ENCODE peak calls at places on chromosomes 1 and 21, in ten cellular contexts. One of them, this sample, is unnamed.

GRCh38 chr1:168974117-168974516 is 132.4 kb upstream of the ATP1B1 start:
- DNase-seq in GM12865: no peak
- DNase-seq in fibroblast of pulmonary artery: peak
- DNase-seq in neural crest cell: no peak
- DNase-seq in neural progenitor cell: no peak
- DNase-seq in progenitor cell of endocrine pancreas: no peak
- DNase-seq in glutamatergic neuron: no peak
- DNase-seq in GM10248: no peak
- DNase-seq in astrocyte: no peak
- DNase-seq in HepG2: no peak
- DNase-seq in this sample: no peak

GRCh38 chr21:25811186-25811585 is 76.4 kb downstream of the GABPA start:
- DNase-seq in GM12865: no peak
- DNase-seq in fibroblast of pulmonary artery: no peak
- DNase-seq in neural crest cell: no peak
- DNase-seq in neural progenitor cell: no peak
- DNase-seq in progenitor cell of endocrine pancreas: no peak
- DNase-seq in glutamatergic neuron: no peak
- DNase-seq in GM10248: no peak
- DNase-seq in astrocyte: no peak
- DNase-seq in HepG2: no peak
- DNase-seq in this sample: no peak

GRCh38 chr1:94562502-94563260 is 21.1 kb upstream of the F3 start:
- DNase-seq in GM12865: no peak
- DNase-seq in fibroblast of pulmonary artery: no peak
- DNase-seq in neural crest cell: peak
- DNase-seq in neural progenitor cell: no peak
- DNase-seq in progenitor cell of endocrine pancreas: no peak
- DNase-seq in glutamatergic neuron: no peak
- DNase-seq in GM10248: no peak
- DNase-seq in astrocyte: no peak
- DNase-seq in HepG2: peak
- DNase-seq in this sample: no peak

GRCh38 chr1:24915819-24916602 is 14.1 kb downstream of the RUNX3 start:
- DNase-seq in GM12865: peak
- DNase-seq in fibroblast of pulmonary artery: no peak
- DNase-seq in neural crest cell: no peak
- DNase-seq in neural progenitor cell: no peak
- DNase-seq in progenitor cell of endocrine pancreas: no peak
- DNase-seq in glutamatergic neuron: no peak
- DNase-seq in GM10248: no peak
- DNase-seq in astrocyte: no peak
- DNase-seq in HepG2: peak
- DNase-seq in this sample: no peak

GRCh38 chr1:39657402-39657801 is 14.5 kb downstream of the NT5C1A start:
- DNase-seq in GM12865: no peak
- DNase-seq in fibroblast of pulmonary artery: no peak
- DNase-seq in neural crest cell: no peak
- DNase-seq in neural progenitor cell: no peak
- DNase-seq in progenitor cell of endocrine pancreas: no peak
- DNase-seq in glutamatergic neuron: no peak
- DNase-seq in GM10248: no peak
- DNase-seq in astrocyte: no peak
- DNase-seq in HepG2: no peak
- DNase-seq in this sample: no peak

GRCh38 chr1:114558548-114558947 is 22.9 kb downstream of the BCAS2 start:
- DNase-seq in GM12865: peak
- DNase-seq in fibroblast of pulmonary artery: peak
- DNase-seq in neural crest cell: no peak
- DNase-seq in neural progenitor cell: peak
- DNase-seq in progenitor cell of endocrine pancreas: no peak
- DNase-seq in glutamatergic neuron: no peak
- DNase-seq in GM10248: peak
- DNase-seq in astrocyte: no peak
- DNase-seq in HepG2: peak
- DNase-seq in this sample: peak

GRCh38 chr1:20187103-20187812 is 940 bp upstream of the PLA2G2C start:
- DNase-seq in GM12865: no peak
- DNase-seq in fibroblast of pulmonary artery: no peak
- DNase-seq in neural crest cell: no peak
- DNase-seq in neural progenitor cell: no peak
- DNase-seq in progenitor cell of endocrine pancreas: no peak
- DNase-seq in glutamatergic neuron: no peak
- DNase-seq in GM10248: no peak
- DNase-seq in astrocyte: no peak
- DNase-seq in HepG2: no peak
- DNase-seq in this sample: no peak

GRCh38 chr21:31732891-31733520 is 1.1 kb upstream of the SCAF4 start:
- DNase-seq in GM12865: peak
- DNase-seq in fibroblast of pulmonary artery: no peak
- DNase-seq in neural crest cell: peak
- DNase-seq in neural progenitor cell: peak
- DNase-seq in progenitor cell of endocrine pancreas: no peak
- DNase-seq in glutamatergic neuron: peak
- DNase-seq in GM10248: no peak
- DNase-seq in astrocyte: no peak
- DNase-seq in HepG2: peak
- DNase-seq in this sample: no peak

GRCh38 chr1:247079141-247079874 is 697 bp upstream of the ZNF670 start:
- DNase-seq in GM12865: no peak
- DNase-seq in fibroblast of pulmonary artery: no peak
- DNase-seq in neural crest cell: no peak
- DNase-seq in neural progenitor cell: peak
- DNase-seq in progenitor cell of endocrine pancreas: no peak
- DNase-seq in glutamatergic neuron: no peak
- DNase-seq in GM10248: no peak
- DNase-seq in astrocyte: no peak
- DNase-seq in HepG2: peak
- DNase-seq in this sample: no peak

GRCh38 chr1:119008483-119009299 is 20.5 kb upstream of the TBX15 start:
- DNase-seq in GM12865: peak
- DNase-seq in fibroblast of pulmonary artery: peak
- DNase-seq in neural crest cell: no peak
- DNase-seq in neural progenitor cell: peak
- DNase-seq in progenitor cell of endocrine pancreas: no peak
- DNase-seq in glutamatergic neuron: no peak
- DNase-seq in GM10248: peak
- DNase-seq in astrocyte: peak
- DNase-seq in HepG2: peak
- DNase-seq in this sample: peak

DNA sequence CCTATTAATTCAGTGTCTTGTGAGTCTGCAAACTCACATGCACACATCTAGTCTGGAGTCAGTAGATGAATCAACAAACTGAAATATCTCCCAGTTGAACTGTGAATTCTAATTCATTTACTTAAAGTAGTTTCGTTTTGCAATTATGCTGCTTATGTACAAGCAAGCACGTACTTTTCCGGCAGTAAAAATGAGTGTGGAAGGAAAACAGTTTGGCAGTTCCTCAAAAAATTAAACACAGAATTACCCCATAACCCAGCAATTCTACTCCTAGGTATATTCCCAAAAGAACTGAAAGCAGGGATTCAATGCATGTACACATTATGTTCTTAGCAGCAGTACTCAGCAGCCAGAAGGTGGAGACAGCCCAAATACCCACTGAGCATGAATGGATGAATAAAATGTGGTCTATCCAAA is 49.3 kb downstream of the GNB1 start:
- DNase-seq in GM12865: no peak
- DNase-seq in fibroblast of pulmonary artery: no peak
- DNase-seq in neural crest cell: no peak
- DNase-seq in neural progenitor cell: no peak
- DNase-seq in progenitor cell of endocrine pancreas: no peak
- DNase-seq in glutamatergic neuron: no peak
- DNase-seq in GM10248: no peak
- DNase-seq in astrocyte: no peak
- DNase-seq in HepG2: no peak
- DNase-seq in this sample: no peak
- TF ChIP-seq CTCF in GM12865: no peak
- TF ChIP-seq CTCF in fibroblast of pulmonary artery: no peak
- TF ChIP-seq CTCF in neural crest cell: no peak
- TF ChIP-seq CTCF in neural progenitor cell: no peak
- TF ChIP-seq CTCF in progenitor cell of endocrine pancreas: no peak
- TF ChIP-seq CTCF in glutamatergic neuron: no peak
- TF ChIP-seq CTCF in GM10248: peak
- TF ChIP-seq CTCF in astrocyte: no peak
- TF ChIP-seq CTCF in HepG2: no peak
- TF ChIP-seq CTCF in this sample: peak

DNA sequence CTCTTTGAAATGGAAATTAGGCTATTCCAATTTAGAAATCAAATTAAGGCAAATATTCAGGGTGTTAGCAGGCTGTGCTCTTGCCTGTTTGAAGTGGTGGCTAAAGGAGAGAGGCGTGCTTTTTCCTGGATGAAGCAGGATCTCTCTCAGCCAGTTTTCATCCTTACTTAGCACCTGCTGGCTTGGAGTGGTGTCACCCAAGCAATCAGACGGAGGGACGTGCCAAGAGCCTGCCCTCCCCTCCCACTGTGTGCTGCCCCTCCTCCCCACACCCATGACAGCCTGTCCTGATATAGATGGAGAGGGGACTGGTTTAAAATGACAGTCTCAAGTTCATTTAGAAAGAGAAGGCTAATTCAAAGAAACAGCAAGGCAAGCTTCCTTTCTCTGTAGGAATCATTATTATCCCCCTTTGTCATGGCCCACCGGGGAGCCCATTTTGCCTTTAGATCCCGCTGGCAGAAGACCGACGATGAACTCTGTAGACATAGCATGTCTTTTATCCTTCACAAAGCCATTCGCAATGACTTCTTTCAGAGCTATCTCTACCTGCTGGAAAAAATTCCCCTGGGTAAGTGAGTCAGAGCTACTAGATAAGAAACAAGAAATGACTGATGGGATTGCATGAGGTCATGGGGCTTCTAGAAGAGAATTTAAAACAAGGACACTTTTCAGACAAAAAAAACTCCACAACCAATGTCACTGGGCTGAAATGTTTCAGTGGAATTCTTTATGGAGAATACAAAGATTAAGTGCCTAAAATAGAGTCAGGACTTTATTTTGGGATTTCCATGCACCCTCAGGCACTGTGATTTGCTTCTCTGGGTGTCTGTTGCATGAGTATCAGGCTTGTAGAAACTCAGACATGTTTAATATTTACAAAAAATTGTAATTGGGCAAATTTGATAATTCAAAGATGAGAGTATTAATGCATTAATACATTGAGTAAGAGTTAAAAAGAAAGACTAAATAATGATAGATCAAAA is at the start of gene NTMT2:
- DNase-seq in GM12865: peak
- DNase-seq in fibroblast of pulmonary artery: peak
- DNase-seq in neural crest cell: peak
- DNase-seq in neural progenitor cell: peak
- DNase-seq in progenitor cell of endocrine pancreas: no peak
- DNase-seq in glutamatergic neuron: no peak
- DNase-seq in GM10248: no peak
- DNase-seq in astrocyte: peak
- DNase-seq in HepG2: peak
- DNase-seq in this sample: no peak
- TF ChIP-seq CTCF in GM12865: no peak
- TF ChIP-seq CTCF in fibroblast of pulmonary artery: no peak
- TF ChIP-seq CTCF in neural crest cell: no peak
- TF ChIP-seq CTCF in neural progenitor cell: no peak
- TF ChIP-seq CTCF in progenitor cell of endocrine pancreas: no peak
- TF ChIP-seq CTCF in glutamatergic neuron: no peak
- TF ChIP-seq CTCF in GM10248: no peak
- TF ChIP-seq CTCF in astrocyte: no peak
- TF ChIP-seq CTCF in HepG2: no peak
- TF ChIP-seq CTCF in this sample: no peak

DNA sequence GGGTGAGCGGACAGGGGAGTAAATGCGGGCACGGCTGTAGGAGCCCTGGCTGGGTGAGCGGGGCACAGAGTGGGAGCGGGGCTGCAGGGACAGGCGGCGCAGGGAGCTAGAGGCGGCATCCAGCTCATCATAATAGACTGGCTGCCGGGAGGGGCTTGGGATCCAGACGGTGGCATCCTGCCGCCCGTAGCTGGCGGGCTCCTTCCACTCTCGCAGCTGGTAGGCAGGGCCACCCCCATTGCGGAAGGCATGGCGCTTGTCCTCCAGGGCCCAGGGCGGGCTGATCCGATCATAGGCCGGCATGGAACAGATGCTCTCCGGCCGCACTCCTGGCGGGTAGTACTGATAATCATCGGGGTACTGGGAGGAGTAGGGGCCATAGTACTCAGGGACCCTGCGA is 43.7 kb upstream of the GOLT1A start:
- DNase-seq in GM12865: no peak
- DNase-seq in fibroblast of pulmonary artery: no peak
- DNase-seq in neural crest cell: no peak
- DNase-seq in neural progenitor cell: no peak
- DNase-seq in progenitor cell of endocrine pancreas: no peak
- DNase-seq in glutamatergic neuron: no peak
- DNase-seq in GM10248: no peak
- DNase-seq in astrocyte: no peak
- DNase-seq in HepG2: no peak
- DNase-seq in this sample: no peak
- TF ChIP-seq CTCF in GM12865: no peak
- TF ChIP-seq CTCF in fibroblast of pulmonary artery: no peak
- TF ChIP-seq CTCF in neural crest cell: no peak
- TF ChIP-seq CTCF in neural progenitor cell: no peak
- TF ChIP-seq CTCF in progenitor cell of endocrine pancreas: no peak
- TF ChIP-seq CTCF in glutamatergic neuron: no peak
- TF ChIP-seq CTCF in GM10248: no peak
- TF ChIP-seq CTCF in astrocyte: no peak
- TF ChIP-seq CTCF in HepG2: no peak
- TF ChIP-seq CTCF in this sample: no peak

GRCh38 chr1:7539772-7540175 is 231.3 kb upstream of the VAMP3 start:
- DNase-seq in GM12865: peak
- DNase-seq in fibroblast of pulmonary artery: no peak
- DNase-seq in neural crest cell: peak
- DNase-seq in neural progenitor cell: peak
- DNase-seq in progenitor cell of endocrine pancreas: peak
- DNase-seq in glutamatergic neuron: peak
- DNase-seq in GM10248: no peak
- DNase-seq in astrocyte: peak
- DNase-seq in HepG2: no peak
- DNase-seq in this sample: no peak

GRCh38 chr1:7536891-7537591 is 234.1 kb upstream of the VAMP3 start:
- DNase-seq in GM12865: no peak
- DNase-seq in fibroblast of pulmonary artery: no peak
- DNase-seq in neural crest cell: no peak
- DNase-seq in neural progenitor cell: no peak
- DNase-seq in progenitor cell of endocrine pancreas: no peak
- DNase-seq in glutamatergic neuron: peak
- DNase-seq in GM10248: no peak
- DNase-seq in astrocyte: no peak
- DNase-seq in HepG2: no peak
- DNase-seq in this sample: no peak

GRCh38 chr1:7538033-7538432 is 233.1 kb upstream of the VAMP3 start:
- DNase-seq in GM12865: no peak
- DNase-seq in fibroblast of pulmonary artery: peak
- DNase-seq in neural crest cell: no peak
- DNase-seq in neural progenitor cell: no peak
- DNase-seq in progenitor cell of endocrine pancreas: no peak
- DNase-seq in glutamatergic neuron: peak
- DNase-seq in GM10248: no peak
- DNase-seq in astrocyte: peak
- DNase-seq in HepG2: peak
- DNase-seq in this sample: no peak

GRCh38 chr1:7540816-7541215 is 230.3 kb upstream of the VAMP3 start:
- DNase-seq in GM12865: no peak
- DNase-seq in fibroblast of pulmonary artery: no peak
- DNase-seq in neural crest cell: no peak
- DNase-seq in neural progenitor cell: no peak
- DNase-seq in progenitor cell of endocrine pancreas: no peak
- DNase-seq in glutamatergic neuron: peak
- DNase-seq in GM10248: no peak
- DNase-seq in astrocyte: no peak
- DNase-seq in HepG2: no peak
- DNase-seq in this sample: no peak

GRCh38 chr1:7538849-7539771 is 232.0 kb upstream of the VAMP3 start:
- DNase-seq in GM12865: no peak
- DNase-seq in fibroblast of pulmonary artery: no peak
- DNase-seq in neural crest cell: no peak
- DNase-seq in neural progenitor cell: no peak
- DNase-seq in progenitor cell of endocrine pancreas: no peak
- DNase-seq in glutamatergic neuron: peak
- DNase-seq in GM10248: no peak
- DNase-seq in astrocyte: no peak
- DNase-seq in HepG2: no peak
- DNase-seq in this sample: no peak
- TF ChIP-seq CTCF in GM12865: no peak
- TF ChIP-seq CTCF in fibroblast of pulmonary artery: no peak
- TF ChIP-seq CTCF in neural crest cell: no peak
- TF ChIP-seq CTCF in neural progenitor cell: no peak
- TF ChIP-seq CTCF in progenitor cell of endocrine pancreas: no peak
- TF ChIP-seq CTCF in glutamatergic neuron: no peak
- TF ChIP-seq CTCF in GM10248: no peak
- TF ChIP-seq CTCF in astrocyte: no peak
- TF ChIP-seq CTCF in HepG2: no peak
- TF ChIP-seq CTCF in this sample: no peak

This sample was measured in GM13976.